ENCODE peak calls at places on chromosomes 3 and 15, in eight cellular contexts. One of them, this sample, is unnamed.
A peak's percentile ranks its signal among the peaks of the same experiment; 100 is the strongest.

GRCh38 chr15:63339836-63340235 is 41.8 kb downstream of the CA12 start:
- DNase-seq in psoas muscle: no peak
- DNase-seq in suprapubic skin: no peak
- DNase-seq in body of pancreas: no peak
- DNase-seq in transverse colon: no peak
- DNase-seq in right lobe of liver: no peak
- DNase-seq in uterus: no peak
- DNase-seq in lung: no peak
- DNase-seq in this sample: no peak

GRCh38 chr3:154220462-154220861 is 99.3 kb downstream of the ARHGEF26 start:
- DNase-seq in psoas muscle: no peak
- DNase-seq in uterus: no peak
- DNase-seq in transverse colon: no peak
- DNase-seq in suprapubic skin: no peak
- DNase-seq in body of pancreas: no peak
- DNase-seq in lung: no peak
- DNase-seq in right lobe of liver: peak; percentile 54
- DNase-seq in this sample: no peak

GRCh38 chr3:46903341-46904302 is 26.1 kb downstream of the PTH1R start:
- DNase-seq in transverse colon: no peak
- DNase-seq in right lobe of liver: no peak
- DNase-seq in psoas muscle: peak; percentile 60
- DNase-seq in body of pancreas: no peak
- DNase-seq in lung: no peak
- DNase-seq in suprapubic skin: no peak
- DNase-seq in uterus: no peak
- DNase-seq in this sample: no peak

GRCh38 chr3:192408721-192409151 is 318.6 kb downstream of the FGF12 start:
- DNase-seq in psoas muscle: peak; percentile 34
- DNase-seq in lung: no peak
- DNase-seq in transverse colon: no peak
- DNase-seq in right lobe of liver: no peak
- DNase-seq in uterus: no peak
- DNase-seq in body of pancreas: no peak
- DNase-seq in suprapubic skin: no peak
- DNase-seq in this sample: no peak

GRCh38 chr15:76898102-76898501 is 7.0 kb downstream of the SCAPER start:
- DNase-seq in right lobe of liver: no peak
- DNase-seq in psoas muscle: no peak
- DNase-seq in body of pancreas: no peak
- DNase-seq in lung: no peak
- DNase-seq in transverse colon: no peak
- DNase-seq in uterus: no peak
- DNase-seq in suprapubic skin: no peak
- DNase-seq in this sample: no peak

GRCh38 chr3:134937256-134938023 is 142.4 kb downstream of the EPHB1 start:
- DNase-seq in uterus: no peak
- DNase-seq in right lobe of liver: no peak
- DNase-seq in psoas muscle: no peak
- DNase-seq in suprapubic skin: no peak
- DNase-seq in transverse colon: no peak
- DNase-seq in lung: no peak
- DNase-seq in body of pancreas: no peak
- DNase-seq in this sample: no peak

GRCh38 chr15:20106026-20106425 is 435.6 kb downstream of the GOLGA6L6 start:
- DNase-seq in transverse colon: peak; percentile 6
- DNase-seq in right lobe of liver: peak; percentile 52
- DNase-seq in psoas muscle: peak; percentile 54
- DNase-seq in body of pancreas: peak; percentile 3
- DNase-seq in uterus: no peak
- DNase-seq in suprapubic skin: peak; percentile 83
- DNase-seq in lung: no peak
- DNase-seq in this sample: no peak

GRCh38 chr3:120274739-120275167 is 10.3 kb downstream of the GPR156 start:
- DNase-seq in body of pancreas: peak; percentile 48
- DNase-seq in transverse colon: no peak
- DNase-seq in uterus: no peak
- DNase-seq in psoas muscle: no peak
- DNase-seq in suprapubic skin: no peak
- DNase-seq in right lobe of liver: peak; percentile 85
- DNase-seq in lung: no peak
- DNase-seq in this sample: no peak

GRCh38 chr3:98561727-98562521 is 30.1 kb downstream of the GPR15 start:
- DNase-seq in uterus: no peak
- DNase-seq in transverse colon: no peak
- DNase-seq in right lobe of liver: no peak
- DNase-seq in psoas muscle: no peak
- DNase-seq in lung: no peak
- DNase-seq in body of pancreas: no peak
- DNase-seq in suprapubic skin: no peak
- DNase-seq in this sample: no peak

GRCh38 chr3:10542518-10542917 is 37.1 kb upstream of the ATP2B2 start:
- DNase-seq in uterus: no peak
- DNase-seq in right lobe of liver: no peak
- DNase-seq in lung: no peak
- DNase-seq in suprapubic skin: no peak
- DNase-seq in psoas muscle: no peak
- DNase-seq in body of pancreas: no peak
- DNase-seq in transverse colon: no peak
- DNase-seq in this sample: no peak

GRCh38 chr3:59608356-59608755 is 558.5 kb upstream of the CFAP20DC start:
- DNase-seq in psoas muscle: no peak
- DNase-seq in lung: no peak
- DNase-seq in transverse colon: no peak
- DNase-seq in suprapubic skin: no peak
- DNase-seq in body of pancreas: no peak
- DNase-seq in uterus: no peak
- DNase-seq in right lobe of liver: no peak
- DNase-seq in this sample: no peak

GRCh38 chr15:68374346-68374745 is 57.6 kb downstream of the ITGA11 start:
- DNase-seq in lung: no peak
- DNase-seq in uterus: peak; percentile 11
- DNase-seq in transverse colon: no peak
- DNase-seq in suprapubic skin: peak; percentile 64
- DNase-seq in right lobe of liver: peak; percentile 33
- DNase-seq in psoas muscle: no peak
- DNase-seq in body of pancreas: no peak
- DNase-seq in this sample: no peak

GRCh38 chr3:14411988-14412387 is 9.6 kb downstream of the SLC6A6 start:
- DNase-seq in lung: no peak
- DNase-seq in body of pancreas: no peak
- DNase-seq in psoas muscle: no peak
- DNase-seq in suprapubic skin: no peak
- DNase-seq in right lobe of liver: no peak
- DNase-seq in transverse colon: no peak
- DNase-seq in uterus: no peak
- DNase-seq in this sample: no peak

GRCh38 chr3:46984591-46985459 is 5.4 kb downstream of the NBEAL2 start:
- DNase-seq in suprapubic skin: no peak
- DNase-seq in lung: no peak
- DNase-seq in transverse colon: no peak
- DNase-seq in uterus: no peak
- DNase-seq in body of pancreas: no peak
- DNase-seq in psoas muscle: peak; percentile 36
- DNase-seq in right lobe of liver: no peak
- DNase-seq in this sample: no peak

GRCh38 chr15:37891754-37892368 is 42.6 kb upstream of the TMCO5A start:
- DNase-seq in transverse colon: no peak
- DNase-seq in body of pancreas: peak; percentile 24
- DNase-seq in uterus: no peak
- DNase-seq in psoas muscle: no peak
- DNase-seq in suprapubic skin: no peak
- DNase-seq in right lobe of liver: no peak
- DNase-seq in lung: no peak
- DNase-seq in this sample: no peak

GRCh38 chr3:77412591-77412990 is 372.7 kb downstream of the ROBO2 start:
- DNase-seq in transverse colon: no peak
- DNase-seq in psoas muscle: no peak
- DNase-seq in suprapubic skin: no peak
- DNase-seq in body of pancreas: no peak
- DNase-seq in right lobe of liver: no peak
- DNase-seq in lung: no peak
- DNase-seq in uterus: no peak
- DNase-seq in this sample: no peak

GRCh38 chr3:58570851-58571250 is 6.3 kb downstream of the FAM107A start:
- DNase-seq in body of pancreas: no peak
- DNase-seq in psoas muscle: no peak
- DNase-seq in lung: no peak
- DNase-seq in right lobe of liver: no peak
- DNase-seq in transverse colon: no peak
- DNase-seq in uterus: no peak
- DNase-seq in suprapubic skin: peak; percentile 32
- DNase-seq in this sample: no peak

GRCh38 chr3:47542614-47543173 is 29.2 kb upstream of the ELP6 start:
- DNase-seq in psoas muscle: peak; percentile 65
- DNase-seq in right lobe of liver: no peak
- DNase-seq in suprapubic skin: no peak
- DNase-seq in uterus: peak; percentile 51
- DNase-seq in body of pancreas: peak; percentile 65
- DNase-seq in transverse colon: peak; percentile 14
- DNase-seq in lung: no peak
- DNase-seq in this sample: peak; percentile 41

DNA sequence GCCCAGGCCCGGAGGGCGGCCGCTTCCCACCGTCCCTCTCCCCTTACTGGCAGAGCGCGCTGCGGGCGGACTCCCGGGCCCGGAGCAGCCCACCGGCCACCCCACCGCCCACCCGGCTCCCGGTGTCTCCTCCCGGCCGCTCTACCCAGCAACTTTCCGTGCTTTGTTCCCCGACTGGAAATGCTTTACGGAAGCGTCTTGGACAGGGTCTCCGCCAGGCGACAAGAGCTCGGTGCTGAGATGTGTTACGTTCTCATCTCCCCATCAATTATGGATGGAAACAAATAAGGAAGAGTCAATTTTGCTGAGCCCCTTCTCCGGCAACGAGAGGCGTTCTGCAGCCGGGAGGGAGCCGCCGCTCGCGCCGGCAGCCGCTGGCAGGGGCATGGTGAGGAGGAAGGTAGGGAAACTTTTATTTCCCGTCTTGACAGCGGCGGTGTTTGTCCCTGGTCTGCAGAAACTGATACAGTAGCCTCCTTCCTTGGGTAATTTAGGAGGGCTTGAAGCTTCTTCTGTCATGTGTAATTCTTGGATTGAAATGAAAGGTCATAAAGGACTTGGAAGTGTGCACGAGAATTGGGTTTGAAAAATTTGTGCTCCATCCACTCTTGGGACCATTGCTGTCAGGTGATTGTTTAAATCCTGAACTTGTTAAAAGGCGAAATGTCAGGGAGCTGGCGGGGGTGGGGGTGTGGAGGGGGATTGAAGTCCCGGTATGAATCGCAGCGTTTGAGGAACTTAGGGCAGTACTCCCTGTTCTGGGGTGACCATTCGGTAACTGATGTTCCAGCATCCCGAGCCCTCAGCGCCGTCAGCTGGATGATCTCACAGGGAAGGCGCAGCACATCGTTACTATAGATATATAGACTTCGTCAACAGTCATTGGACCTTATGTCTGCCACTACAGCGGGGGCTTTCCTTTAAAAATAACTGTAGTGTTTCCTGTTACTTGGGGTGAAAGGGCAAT is 1.5 kb downstream of the SEMA6D start:
- DNase-seq in transverse colon: peak; percentile 45
- DNase-seq in right lobe of liver: no peak
- DNase-seq in body of pancreas: peak; percentile 15
- DNase-seq in uterus: peak; percentile 15
- DNase-seq in psoas muscle: peak; percentile 57
- DNase-seq in lung: no peak
- DNase-seq in suprapubic skin: no peak
- DNase-seq in this sample: no peak
- TF ChIP-seq CTCF in transverse colon: no peak
- TF ChIP-seq CTCF in right lobe of liver: no peak
- TF ChIP-seq CTCF in body of pancreas: no peak
- TF ChIP-seq CTCF in uterus: no peak
- TF ChIP-seq CTCF in psoas muscle: no peak
- TF ChIP-seq CTCF in lung: no peak
- TF ChIP-seq CTCF in suprapubic skin: no peak
- TF ChIP-seq CTCF in this sample: no peak

DNA sequence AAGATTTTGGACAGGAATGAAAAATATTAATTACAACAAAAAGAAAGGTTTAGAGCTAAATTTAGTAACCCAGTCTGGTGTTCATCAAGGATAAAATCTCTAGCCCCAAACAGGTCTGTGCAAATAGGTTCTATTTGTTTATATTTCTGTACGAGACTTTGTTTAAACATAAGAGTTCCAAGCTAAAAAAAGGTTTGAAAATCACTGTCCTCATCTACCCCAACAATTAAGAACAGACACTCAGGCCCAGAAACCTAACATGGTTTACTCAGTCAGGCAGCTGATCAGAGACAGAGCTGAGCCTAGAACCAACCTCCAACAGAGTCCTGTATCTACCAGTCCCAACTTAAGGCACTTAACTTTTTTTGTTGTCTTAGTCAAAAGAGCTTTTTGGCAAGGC is 49.3 kb downstream of the SNX4 start:
- DNase-seq in psoas muscle: no peak
- DNase-seq in uterus: no peak
- DNase-seq in lung: no peak
- DNase-seq in body of pancreas: no peak
- DNase-seq in transverse colon: no peak
- DNase-seq in suprapubic skin: no peak
- DNase-seq in right lobe of liver: no peak
- DNase-seq in this sample: no peak
- H3K27ac ChIP-seq in psoas muscle: no peak overlapping the region
- H3K27ac ChIP-seq in uterus: no peak overlapping the region
- H3K27ac ChIP-seq in lung: no peak overlapping the region
- H3K27ac ChIP-seq in body of pancreas: no peak overlapping the region
- H3K27ac ChIP-seq in transverse colon: no peak overlapping the region
- H3K27ac ChIP-seq in suprapubic skin: no peak overlapping the region
- H3K27ac ChIP-seq in right lobe of liver: no peak overlapping the region
- H3K27ac ChIP-seq in this sample: no peak overlapping the region

DNA sequence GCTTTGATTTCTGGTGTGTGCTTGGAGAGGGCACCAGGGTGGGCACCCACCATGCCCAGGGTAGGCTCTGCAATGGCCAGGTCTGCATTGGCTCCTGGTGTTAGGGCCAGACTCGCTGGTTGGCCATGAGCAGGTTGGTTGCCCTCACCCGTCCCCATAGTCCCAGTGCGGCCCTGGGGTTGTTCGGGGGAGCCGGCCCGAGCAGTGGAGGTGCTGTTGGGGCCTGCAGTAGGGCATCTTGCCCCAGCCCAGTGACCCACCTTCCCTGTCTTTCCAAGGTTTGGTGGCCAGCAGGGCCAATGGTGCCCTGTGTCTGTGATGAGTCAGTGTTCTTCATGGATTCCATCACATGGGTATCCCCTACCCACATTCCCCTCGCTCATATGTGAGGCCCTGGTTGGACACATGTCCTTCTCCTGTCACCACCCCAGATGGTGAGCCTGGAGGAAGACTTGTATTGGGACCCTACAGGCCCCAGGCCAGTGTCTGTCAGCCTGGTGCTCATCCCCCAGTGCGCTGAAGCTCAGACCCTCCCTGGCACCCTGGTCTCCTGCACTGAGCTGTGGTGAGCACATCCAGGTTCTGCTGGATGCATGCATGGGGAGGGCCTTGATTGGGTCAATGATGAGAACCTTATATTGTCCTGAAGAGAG is 190.1 kb downstream of the UBE3A start:
- DNase-seq in suprapubic skin: peak; percentile 69
- DNase-seq in body of pancreas: no peak
- DNase-seq in uterus: peak; percentile 6
- DNase-seq in lung: no peak
- DNase-seq in right lobe of liver: peak; percentile 33
- DNase-seq in psoas muscle: peak; percentile 31
- DNase-seq in transverse colon: peak; percentile 2
- DNase-seq in this sample: no peak
- H3K9me3 ChIP-seq in suprapubic skin: peaks cover 23% of the 10 kb centered on the region
- H3K9me3 ChIP-seq in body of pancreas: no peaks in the 10 kb centered on the region
- H3K9me3 ChIP-seq in uterus: no peaks in the 10 kb centered on the region
- H3K9me3 ChIP-seq in lung: no peaks in the 10 kb centered on the region
- H3K9me3 ChIP-seq in right lobe of liver: no peaks in the 10 kb centered on the region
- H3K9me3 ChIP-seq in psoas muscle: no peaks in the 10 kb centered on the region
- H3K9me3 ChIP-seq in transverse colon: peaks cover 10% of the 10 kb centered on the region
- H3K9me3 ChIP-seq in this sample: peaks cover 6% of the 10 kb centered on the region

GRCh38 chr3:125684199-125684598 is 88.9 kb upstream of the OSBPL11 start:
- DNase-seq in psoas muscle: no peak
- DNase-seq in lung: peak; percentile 37
- DNase-seq in body of pancreas: no peak
- DNase-seq in uterus: peak; percentile 67
- DNase-seq in suprapubic skin: no peak
- DNase-seq in transverse colon: no peak
- DNase-seq in right lobe of liver: no peak
- DNase-seq in this sample: no peak
- TF ChIP-seq CTCF in psoas muscle: peak; percentile 24
- TF ChIP-seq CTCF in lung: no peak
- TF ChIP-seq CTCF in body of pancreas: no peak
- TF ChIP-seq CTCF in uterus: no peak
- TF ChIP-seq CTCF in suprapubic skin: no peak
- TF ChIP-seq CTCF in transverse colon: no peak
- TF ChIP-seq CTCF in right lobe of liver: peak; percentile 9
- TF ChIP-seq CTCF in this sample: no peak